ENCODE peak calls at places on chromosome 19, in five cellular contexts. One of them, this sample, is unnamed.

GRCh38 chr19:3065675-3066357 is 3.5 kb upstream of the TLE5 start:
- DNase-seq in stimulated activated CD4-positive, alpha-beta T cell treated with anti-CD3 and anti-CD28 coated beads, TNF-alpha, amount 100 ng/mL, for 24 hours: no peak
- DNase-seq in testis: peak; percentile 54
- DNase-seq in choroid plexus epithelial cell: no peak
- DNase-seq in LNCaP clone FGC: no peak
- DNase-seq in this sample: no peak

GRCh38 chr19:50154529-50154928 is 8.6 kb downstream of the IZUMO2 start:
- DNase-seq in stimulated activated CD4-positive, alpha-beta T cell treated with anti-CD3 and anti-CD28 coated beads, TNF-alpha, amount 100 ng/mL, for 24 hours: no peak
- DNase-seq in testis: no peak
- DNase-seq in choroid plexus epithelial cell: no peak
- DNase-seq in LNCaP clone FGC: no peak
- DNase-seq in this sample: no peak

GRCh38 chr19:12783849-12784393 is 7.4 kb upstream of the JUNB start:
- DNase-seq in stimulated activated CD4-positive, alpha-beta T cell treated with anti-CD3 and anti-CD28 coated beads, TNF-alpha, amount 100 ng/mL, for 24 hours: no peak
- DNase-seq in testis: peak; percentile 30
- DNase-seq in choroid plexus epithelial cell: no peak
- DNase-seq in LNCaP clone FGC: no peak
- DNase-seq in this sample: no peak

GRCh38 chr19:2653717-2654584 is 48.5 kb downstream of the GNG7 start:
- DNase-seq in stimulated activated CD4-positive, alpha-beta T cell treated with anti-CD3 and anti-CD28 coated beads, TNF-alpha, amount 100 ng/mL, for 24 hours: no peak
- DNase-seq in testis: no peak
- DNase-seq in choroid plexus epithelial cell: no peak
- DNase-seq in LNCaP clone FGC: no peak
- DNase-seq in this sample: no peak

GRCh38 chr19:29665826-29666633 is 769 bp downstream of the PLEKHF1 start:
- DNase-seq in stimulated activated CD4-positive, alpha-beta T cell treated with anti-CD3 and anti-CD28 coated beads, TNF-alpha, amount 100 ng/mL, for 24 hours: no peak
- DNase-seq in testis: peak; percentile 53
- DNase-seq in choroid plexus epithelial cell: no peak
- DNase-seq in LNCaP clone FGC: no peak
- DNase-seq in this sample: peak; percentile 76

GRCh38 chr19:19064811-19065745 is 1.3 kb downstream of the SLC25A42 start:
- DNase-seq in stimulated activated CD4-positive, alpha-beta T cell treated with anti-CD3 and anti-CD28 coated beads, TNF-alpha, amount 100 ng/mL, for 24 hours: peak; percentile 19
- DNase-seq in testis: no peak
- DNase-seq in choroid plexus epithelial cell: peak; percentile 22
- DNase-seq in LNCaP clone FGC: no peak
- DNase-seq in this sample: no peak

GRCh38 chr19:42175952-42176648 is 41.4 kb downstream of the DEDD2 start:
- DNase-seq in stimulated activated CD4-positive, alpha-beta T cell treated with anti-CD3 and anti-CD28 coated beads, TNF-alpha, amount 100 ng/mL, for 24 hours: no peak
- DNase-seq in testis: peak; percentile 21
- DNase-seq in choroid plexus epithelial cell: peak; percentile 47
- DNase-seq in LNCaP clone FGC: no peak
- DNase-seq in this sample: no peak

GRCh38 chr19:17602217-17602616 is 46.8 kb downstream of the COLGALT1 start:
- DNase-seq in stimulated activated CD4-positive, alpha-beta T cell treated with anti-CD3 and anti-CD28 coated beads, TNF-alpha, amount 100 ng/mL, for 24 hours: no peak
- DNase-seq in testis: no peak
- DNase-seq in choroid plexus epithelial cell: no peak
- DNase-seq in LNCaP clone FGC: no peak
- DNase-seq in this sample: no peak

GRCh38 chr19:19866599-19867248 is 1.0 kb downstream of the ZNF253 start:
- DNase-seq in stimulated activated CD4-positive, alpha-beta T cell treated with anti-CD3 and anti-CD28 coated beads, TNF-alpha, amount 100 ng/mL, for 24 hours: peak; percentile 3
- DNase-seq in testis: peak; percentile 20
- DNase-seq in choroid plexus epithelial cell: peak; percentile 7
- DNase-seq in LNCaP clone FGC: no peak
- DNase-seq in this sample: no peak

GRCh38 chr19:11247391-11247790 is 8.0 kb downstream of the ANGPTL8 start:
- DNase-seq in stimulated activated CD4-positive, alpha-beta T cell treated with anti-CD3 and anti-CD28 coated beads, TNF-alpha, amount 100 ng/mL, for 24 hours: no peak
- DNase-seq in testis: peak; percentile 62
- DNase-seq in choroid plexus epithelial cell: peak; percentile 33
- DNase-seq in LNCaP clone FGC: no peak
- DNase-seq in this sample: no peak

GRCh38 chr19:44356383-44357111 is at the start of gene ZNF112:
- DNase-seq in stimulated activated CD4-positive, alpha-beta T cell treated with anti-CD3 and anti-CD28 coated beads, TNF-alpha, amount 100 ng/mL, for 24 hours: no peak
- DNase-seq in testis: peak; percentile 96
- DNase-seq in choroid plexus epithelial cell: peak; percentile 93
- DNase-seq in LNCaP clone FGC: peak; percentile 80
- DNase-seq in this sample: peak; percentile 91

GRCh38 chr19:47111081-47111589 is 2.4 kb downstream of the ZC3H4 start:
- DNase-seq in stimulated activated CD4-positive, alpha-beta T cell treated with anti-CD3 and anti-CD28 coated beads, TNF-alpha, amount 100 ng/mL, for 24 hours: peak; percentile 35
- DNase-seq in testis: no peak
- DNase-seq in choroid plexus epithelial cell: peak; percentile 19
- DNase-seq in LNCaP clone FGC: no peak
- DNase-seq in this sample: no peak

GRCh38 chr19:8512115-8512967 is 1.6 kb downstream of the ZNF414 start:
- DNase-seq in stimulated activated CD4-positive, alpha-beta T cell treated with anti-CD3 and anti-CD28 coated beads, TNF-alpha, amount 100 ng/mL, for 24 hours: no peak
- DNase-seq in testis: peak; percentile 44
- DNase-seq in choroid plexus epithelial cell: peak; percentile 28
- DNase-seq in LNCaP clone FGC: no peak
- DNase-seq in this sample: no peak

GRCh38 chr19:39512964-39513363 is 2.0 kb upstream of the SELENOV start:
- DNase-seq in stimulated activated CD4-positive, alpha-beta T cell treated with anti-CD3 and anti-CD28 coated beads, TNF-alpha, amount 100 ng/mL, for 24 hours: no peak
- DNase-seq in testis: no peak
- DNase-seq in choroid plexus epithelial cell: no peak
- DNase-seq in LNCaP clone FGC: no peak
- DNase-seq in this sample: no peak

GRCh38 chr19:14775855-14776254 is 2.5 kb downstream of the ADGRE2 start:
- DNase-seq in stimulated activated CD4-positive, alpha-beta T cell treated with anti-CD3 and anti-CD28 coated beads, TNF-alpha, amount 100 ng/mL, for 24 hours: no peak
- DNase-seq in testis: no peak
- DNase-seq in choroid plexus epithelial cell: no peak
- DNase-seq in LNCaP clone FGC: no peak
- DNase-seq in this sample: no peak

GRCh38 chr19:39133431-39134270 is 8.1 kb downstream of the PAK4 start:
- DNase-seq in stimulated activated CD4-positive, alpha-beta T cell treated with anti-CD3 and anti-CD28 coated beads, TNF-alpha, amount 100 ng/mL, for 24 hours: no peak
- DNase-seq in testis: peak; percentile 71
- DNase-seq in choroid plexus epithelial cell: no peak
- DNase-seq in LNCaP clone FGC: no peak
- DNase-seq in this sample: no peak

GRCh38 chr19:47518139-47518538 is 3.3 kb upstream of the NAPA start:
- DNase-seq in stimulated activated CD4-positive, alpha-beta T cell treated with anti-CD3 and anti-CD28 coated beads, TNF-alpha, amount 100 ng/mL, for 24 hours: no peak
- DNase-seq in testis: no peak
- DNase-seq in choroid plexus epithelial cell: peak; percentile 21
- DNase-seq in LNCaP clone FGC: no peak
- DNase-seq in this sample: no peak

GRCh38 chr19:17385878-17386611 is 8.0 kb downstream of the CCDC194 start:
- DNase-seq in stimulated activated CD4-positive, alpha-beta T cell treated with anti-CD3 and anti-CD28 coated beads, TNF-alpha, amount 100 ng/mL, for 24 hours: no peak
- DNase-seq in testis: peak; percentile 56
- DNase-seq in choroid plexus epithelial cell: peak; percentile 65
- DNase-seq in LNCaP clone FGC: no peak
- DNase-seq in this sample: peak; percentile 18

GRCh38 chr19:7917292-7918061 is 2.7 kb upstream of the SNAPC2 start:
- DNase-seq in stimulated activated CD4-positive, alpha-beta T cell treated with anti-CD3 and anti-CD28 coated beads, TNF-alpha, amount 100 ng/mL, for 24 hours: no peak
- DNase-seq in testis: peak; percentile 50
- DNase-seq in choroid plexus epithelial cell: peak; percentile 62
- DNase-seq in LNCaP clone FGC: no peak
- DNase-seq in this sample: peak; percentile 63

GRCh38 chr19:38781058-38781457 is 7.7 kb upstream of the LGALS7 start:
- DNase-seq in stimulated activated CD4-positive, alpha-beta T cell treated with anti-CD3 and anti-CD28 coated beads, TNF-alpha, amount 100 ng/mL, for 24 hours: no peak
- DNase-seq in testis: peak; percentile 90
- DNase-seq in choroid plexus epithelial cell: no peak
- DNase-seq in LNCaP clone FGC: no peak
- DNase-seq in this sample: no peak

GRCh38 chr19:12695090-12695489 is 1.3 kb downstream of the FBXW9 start:
- DNase-seq in stimulated activated CD4-positive, alpha-beta T cell treated with anti-CD3 and anti-CD28 coated beads, TNF-alpha, amount 100 ng/mL, for 24 hours: no peak
- DNase-seq in testis: no peak
- DNase-seq in choroid plexus epithelial cell: no peak
- DNase-seq in LNCaP clone FGC: no peak
- DNase-seq in this sample: no peak

GRCh38 chr19:16417660-16418596 is 53.8 kb downstream of the EPS15L1 start:
- DNase-seq in stimulated activated CD4-positive, alpha-beta T cell treated with anti-CD3 and anti-CD28 coated beads, TNF-alpha, amount 100 ng/mL, for 24 hours: peak; percentile 32
- DNase-seq in testis: peak; percentile 70
- DNase-seq in choroid plexus epithelial cell: peak; percentile 66
- DNase-seq in LNCaP clone FGC: no peak
- DNase-seq in this sample: peak; percentile 34

GRCh38 chr19:8519388-8519787 is 5.4 kb upstream of the ZNF414 start:
- DNase-seq in stimulated activated CD4-positive, alpha-beta T cell treated with anti-CD3 and anti-CD28 coated beads, TNF-alpha, amount 100 ng/mL, for 24 hours: no peak
- DNase-seq in testis: no peak
- DNase-seq in choroid plexus epithelial cell: no peak
- DNase-seq in LNCaP clone FGC: no peak
- DNase-seq in this sample: no peak

GRCh38 chr19:33719366-33720154 is 77.1 kb upstream of the KCTD15 start:
- DNase-seq in stimulated activated CD4-positive, alpha-beta T cell treated with anti-CD3 and anti-CD28 coated beads, TNF-alpha, amount 100 ng/mL, for 24 hours: no peak
- DNase-seq in testis: peak; percentile 35
- DNase-seq in choroid plexus epithelial cell: no peak
- DNase-seq in LNCaP clone FGC: no peak
- DNase-seq in this sample: no peak

GRCh38 chr19:49442793-49443365 is 1.6 kb upstream of the SLC17A7 start:
- DNase-seq in stimulated activated CD4-positive, alpha-beta T cell treated with anti-CD3 and anti-CD28 coated beads, TNF-alpha, amount 100 ng/mL, for 24 hours: peak; percentile 13
- DNase-seq in testis: peak; percentile 89
- DNase-seq in choroid plexus epithelial cell: peak; percentile 73
- DNase-seq in LNCaP clone FGC: peak; percentile 76
- DNase-seq in this sample: peak; percentile 88

GRCh38 chr19:29806098-29806866 is 5.5 kb upstream of the CCNE1 start:
- DNase-seq in stimulated activated CD4-positive, alpha-beta T cell treated with anti-CD3 and anti-CD28 coated beads, TNF-alpha, amount 100 ng/mL, for 24 hours: no peak
- DNase-seq in testis: peak; percentile 77
- DNase-seq in choroid plexus epithelial cell: peak; percentile 76
- DNase-seq in LNCaP clone FGC: peak; percentile 87
- DNase-seq in this sample: peak; percentile 42

GRCh38 chr19:7833225-7834156 is 3.5 kb downstream of the EVI5L start:
- DNase-seq in stimulated activated CD4-positive, alpha-beta T cell treated with anti-CD3 and anti-CD28 coated beads, TNF-alpha, amount 100 ng/mL, for 24 hours: no peak
- DNase-seq in testis: peak; percentile 86
- DNase-seq in choroid plexus epithelial cell: peak; percentile 35
- DNase-seq in LNCaP clone FGC: peak; percentile 72
- DNase-seq in this sample: peak; percentile 33

GRCh38 chr19:43105496-43105895 is 23.0 kb upstream of the PSG2 start:
- DNase-seq in stimulated activated CD4-positive, alpha-beta T cell treated with anti-CD3 and anti-CD28 coated beads, TNF-alpha, amount 100 ng/mL, for 24 hours: no peak
- DNase-seq in testis: no peak
- DNase-seq in choroid plexus epithelial cell: no peak
- DNase-seq in LNCaP clone FGC: no peak
- DNase-seq in this sample: no peak

GRCh38 chr19:47263169-47263560 is 6.8 kb downstream of the CCDC9 start:
- DNase-seq in stimulated activated CD4-positive, alpha-beta T cell treated with anti-CD3 and anti-CD28 coated beads, TNF-alpha, amount 100 ng/mL, for 24 hours: no peak
- DNase-seq in testis: no peak
- DNase-seq in choroid plexus epithelial cell: no peak
- DNase-seq in LNCaP clone FGC: no peak
- DNase-seq in this sample: no peak

GRCh38 chr19:39110263-39110967 is 15.2 kb upstream of the PAK4 start:
- DNase-seq in stimulated activated CD4-positive, alpha-beta T cell treated with anti-CD3 and anti-CD28 coated beads, TNF-alpha, amount 100 ng/mL, for 24 hours: peak; percentile 53
- DNase-seq in testis: peak; percentile 79
- DNase-seq in choroid plexus epithelial cell: peak; percentile 56
- DNase-seq in LNCaP clone FGC: no peak
- DNase-seq in this sample: no peak

GRCh38 chr19:5128251-5128931 is 159.5 kb downstream of the KDM4B start:
- DNase-seq in stimulated activated CD4-positive, alpha-beta T cell treated with anti-CD3 and anti-CD28 coated beads, TNF-alpha, amount 100 ng/mL, for 24 hours: no peak
- DNase-seq in testis: peak; percentile 93
- DNase-seq in choroid plexus epithelial cell: peak; percentile 89
- DNase-seq in LNCaP clone FGC: no peak
- DNase-seq in this sample: peak; percentile 19

GRCh38 chr19:18173054-18173571 is 500 bp upstream of the IFI30 start:
- DNase-seq in stimulated activated CD4-positive, alpha-beta T cell treated with anti-CD3 and anti-CD28 coated beads, TNF-alpha, amount 100 ng/mL, for 24 hours: no peak
- DNase-seq in testis: no peak
- DNase-seq in choroid plexus epithelial cell: no peak
- DNase-seq in LNCaP clone FGC: no peak
- DNase-seq in this sample: no peak

GRCh38 chr19:7072541-7072940 is 3.0 kb downstream of the ZNF557 start:
- DNase-seq in stimulated activated CD4-positive, alpha-beta T cell treated with anti-CD3 and anti-CD28 coated beads, TNF-alpha, amount 100 ng/mL, for 24 hours: no peak
- DNase-seq in testis: no peak
- DNase-seq in choroid plexus epithelial cell: no peak
- DNase-seq in LNCaP clone FGC: no peak
- DNase-seq in this sample: no peak

GRCh38 chr19:1097810-1098176 is 2.6 kb upstream of the POLR2E start:
- DNase-seq in stimulated activated CD4-positive, alpha-beta T cell treated with anti-CD3 and anti-CD28 coated beads, TNF-alpha, amount 100 ng/mL, for 24 hours: no peak
- DNase-seq in testis: no peak
- DNase-seq in choroid plexus epithelial cell: no peak
- DNase-seq in LNCaP clone FGC: peak; percentile 50
- DNase-seq in this sample: peak; percentile 53

GRCh38 chr19:20478936-20479335 is 86.6 kb downstream of the ZNF737 start:
- DNase-seq in stimulated activated CD4-positive, alpha-beta T cell treated with anti-CD3 and anti-CD28 coated beads, TNF-alpha, amount 100 ng/mL, for 24 hours: no peak
- DNase-seq in testis: no peak
- DNase-seq in choroid plexus epithelial cell: no peak
- DNase-seq in LNCaP clone FGC: no peak
- DNase-seq in this sample: no peak

GRCh38 chr19:11551603-11552235 is 7.3 kb downstream of the ELOF1 start:
- DNase-seq in stimulated activated CD4-positive, alpha-beta T cell treated with anti-CD3 and anti-CD28 coated beads, TNF-alpha, amount 100 ng/mL, for 24 hours: no peak
- DNase-seq in testis: no peak
- DNase-seq in choroid plexus epithelial cell: no peak
- DNase-seq in LNCaP clone FGC: no peak
- DNase-seq in this sample: no peak

This sample was measured in fibroblast of gingiva.